ENCODE peak calls at places on chromosomes 12 and 14, in four cellular contexts. X, E, Q and S are unnamed samples.
A peak's percentile ranks its signal among the peaks of the same experiment; 100 is the strongest.

GRCh38 chr12:103540319-103540718 is 44.6 kb upstream of the C12orf42 start:
- DNase-seq in X (no peak), E (no peak), Q (no peak), S (no peak)

GRCh38 chr12:6944381-6945186 is 762 bp downstream of the C12orf57 start:
- DNase-seq in X (peak; percentile 93), E (peak; percentile 96), Q (peak; percentile 90), S (peak; percentile 96)

GRCh38 chr12:110860833-110861291 is 14.1 kb downstream of the CCDC63 start:
- DNase-seq in X (no peak), E (no peak), Q (no peak), S (no peak)

GRCh38 chr12:54588110-54588831 is at the start of gene PPP1R1A:
- DNase-seq in X (peak; percentile 31), E (peak; percentile 12), Q (no peak), S (peak; percentile 63)

GRCh38 chr14:103889313-103890051 is 38.8 kb upstream of the TDRD9 start:
- DNase-seq in X (peak; percentile 45), E (peak; percentile 76), Q (peak; percentile 50), S (no peak)

GRCh38 chr14:99682809-99683618 is 1.1 kb upstream of the CYP46A1 start:
- DNase-seq in X (peak; percentile 84), E (peak; percentile 81), Q (peak; percentile 49), S (peak; percentile 90)

GRCh38 chr12:19238520-19238919 is 109.0 kb downstream of the PLEKHA5 start:
- DNase-seq in X (no peak), E (no peak), Q (no peak), S (no peak)

GRCh38 chr12:76784600-76785051 is 20.7 kb downstream of the ZDHHC17 start:
- DNase-seq in X (no peak), E (no peak), Q (no peak), S (no peak)

GRCh38 chr12:18454330-18454729 is 193.0 kb downstream of the PIK3C2G start:
- DNase-seq in X (no peak), E (no peak), Q (no peak), S (no peak)

GRCh38 chr12:116640320-116640719 is 81.1 kb downstream of the MAP1LC3B2 start:
- DNase-seq in X (no peak), E (no peak), Q (no peak), S (no peak)

GRCh38 chr12:116639765-116640164 is 80.6 kb downstream of the MAP1LC3B2 start:
- DNase-seq in X (no peak), E (no peak), Q (no peak), S (no peak)

GRCh38 chr12:116644806-116645205 is 85.6 kb downstream of the MAP1LC3B2 start:
- DNase-seq in X (no peak), E (no peak), Q (no peak), S (no peak)

GRCh38 chr12:116642101-116642500 is 82.9 kb downstream of the MAP1LC3B2 start:
- DNase-seq in X (no peak), E (no peak), Q (no peak), S (no peak)

DNA sequence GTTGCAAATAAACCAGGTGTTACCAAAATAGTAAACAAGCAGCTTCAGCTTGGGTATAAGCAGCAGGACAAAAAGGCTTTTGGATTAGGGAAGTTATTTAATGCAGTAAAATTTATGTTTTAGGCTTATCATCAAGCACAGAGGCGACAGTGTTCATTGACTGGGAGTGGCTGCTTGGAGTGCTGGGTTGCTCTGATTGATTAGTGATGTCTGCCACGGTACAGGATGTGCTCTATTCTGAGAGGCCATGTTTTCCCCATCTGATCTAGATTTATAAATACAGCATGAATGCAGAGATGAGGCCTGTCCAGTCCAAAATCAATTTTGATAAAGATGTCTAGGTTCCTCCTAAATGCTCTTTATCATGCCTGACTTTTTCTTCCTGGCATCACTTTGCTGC is 83.5 kb downstream of the MAP1LC3B2 start:
- DNase-seq in X (no peak), E (no peak), Q (no peak), S (no peak)
- H3K4me1 ChIP-seq in X (peaks cover 27% of the 10 kb centered on the region), E (peaks cover 8% of the 10 kb centered on the region), Q (peaks cover 5% of the 10 kb centered on the region), S (peaks cover 10% of the 10 kb centered on the region)

GRCh38 chr12:389138-390096 is at the start of gene KDM5A:
- DNase-seq in X (peak; percentile 89), E (peak; percentile 94), Q (peak; percentile 86), S (peak; percentile 95)

GRCh38 chr12:388547-389137 is 478 bp downstream of the KDM5A start:
- DNase-seq in X (peak; percentile 25), E (peak; percentile 11), Q (no peak), S (peak; percentile 30)

GRCh38 chr12:388012-388411 is 1.1 kb downstream of the KDM5A start:
- DNase-seq in X (no peak), E (no peak), Q (no peak), S (no peak)

GRCh38 chr12:386651-387050 is 2.5 kb downstream of the KDM5A start:
- DNase-seq in X (no peak), E (no peak), Q (no peak), S (no peak)
- H3K4me3 ChIP-seq in X (no peak overlapping the region), E (no peak overlapping the region), Q (peak overlapping the region; percentile 92), S (peak overlapping the region; percentile 85)

DNA sequence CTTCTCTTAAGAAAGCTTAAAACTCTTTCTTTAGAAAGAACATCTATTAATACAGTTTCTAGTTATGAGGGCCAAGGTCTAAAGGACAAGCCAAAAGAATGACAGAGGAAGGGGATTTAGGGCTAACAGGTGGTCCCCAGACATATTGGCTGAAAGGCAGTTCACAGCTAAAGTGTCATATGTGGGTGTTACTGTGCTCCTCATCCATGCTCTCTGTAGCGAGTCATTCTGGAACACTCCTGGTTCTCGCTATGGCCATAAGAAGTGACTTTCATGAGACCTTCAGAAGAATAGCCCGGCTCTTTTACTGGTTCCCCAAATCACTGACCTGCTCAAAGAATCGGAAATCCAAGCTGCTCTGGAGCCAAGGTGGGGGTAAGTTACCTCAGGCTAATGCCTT is 55.0 kb downstream of the TBK1 start:
- DNase-seq in X (no peak), E (no peak), Q (no peak), S (no peak)
- TF ChIP-seq CTCF in X (no peak), E (no peak), Q (no peak), S (no peak)

DNA sequence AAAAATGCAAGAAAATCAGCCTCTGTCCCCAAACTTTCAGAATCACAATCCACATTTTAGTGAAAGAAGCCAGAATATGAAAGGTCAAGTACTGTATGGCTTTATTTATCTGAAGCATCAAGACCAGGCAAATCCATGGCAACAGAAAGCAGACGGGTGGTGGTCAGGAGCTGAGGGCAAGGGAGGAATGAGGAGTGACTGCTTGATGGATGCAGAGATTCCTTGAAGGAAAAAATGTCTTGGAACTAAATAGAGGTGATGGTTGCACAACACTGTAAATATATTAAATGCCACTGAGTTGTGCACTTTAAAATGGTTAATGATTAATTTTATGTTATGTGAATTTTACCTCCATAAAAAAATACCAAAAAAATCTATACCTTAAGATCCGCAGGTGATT is 165.1 kb downstream of the GXYLT1 start:
- DNase-seq in X (no peak), E (no peak), Q (no peak), S (no peak)
- H3K4me1 ChIP-seq in X (no peaks in the 10 kb centered on the region), E (no peaks in the 10 kb centered on the region), Q (peaks cover 25% of the 10 kb centered on the region), S (no peaks in the 10 kb centered on the region)